ENCODE peak calls at places on chromosomes 6 and 20, in four cellular contexts. Y is foreskin fibroblast, D is fibroblast of the conjunctiva, T is progenitor cell of endocrine pancreas. R is an unnamed sample.
A peak's percentile ranks its signal among the peaks of the same experiment; 100 is the strongest.

GRCh38 chr20:62069741-62070216 is 4.1 kb upstream of the TAF4 start:
- DNase-seq in Y (peak; percentile 69), D (no peak), T (no peak), R (no peak)

GRCh38 chr6:165729307-165729936 is 66.4 kb upstream of the PDE10A start:
- DNase-seq in Y (no peak), D (no peak), T (no peak), R (no peak)

GRCh38 chr20:57459278-57459677 is 65.7 kb downstream of the CTCFL start:
- DNase-seq in Y (no peak), D (no peak), T (no peak), R (no peak)

GRCh38 chr6:137589067-137589848 is 95.1 kb upstream of the OLIG3 start:
- DNase-seq in Y (peak; percentile 2), D (peak; percentile 18), T (no peak), R (no peak)

GRCh38 chr20:6705106-6705766 is 62.2 kb upstream of the BMP2 start:
- DNase-seq in Y (no peak), D (no peak), T (no peak), R (no peak)

GRCh38 chr20:6819599-6819998 is 52.1 kb downstream of the BMP2 start:
- DNase-seq in Y (no peak), D (no peak), T (no peak), R (no peak)

GRCh38 chr6:40774932-40775331 is 187.8 kb upstream of the LRFN2 start:
- DNase-seq in Y (no peak), D (no peak), T (no peak), R (no peak)

GRCh38 chr6:34181903-34182302 is 36.0 kb upstream of the GRM4 start:
- DNase-seq in Y (no peak), D (no peak), T (no peak), R (no peak)

GRCh38 chr20:57693002-57693582 is 16.7 kb downstream of the PMEPA1 start:
- DNase-seq in Y (no peak), D (no peak), T (peak; percentile 29), R (no peak)

GRCh38 chr6:112682088-112682487 is 335.0 kb downstream of the RFPL4B start:
- DNase-seq in Y (no peak), D (no peak), T (no peak), R (no peak)

GRCh38 chr6:7594579-7595125 is 4.7 kb downstream of the SNRNP48 start:
- DNase-seq in Y (no peak), D (no peak), T (no peak), R (no peak)

GRCh38 chr20:31813611-31814010 is 5.5 kb upstream of the MYLK2 start:
- DNase-seq in Y (no peak), D (no peak), T (no peak), R (no peak)

GRCh38 chr20:15297059-15297875 is 959.9 kb upstream of the FLRT3 start:
- DNase-seq in Y (no peak), D (no peak), T (no peak), R (no peak)

GRCh38 chr6:64890609-64891008 is 816.4 kb downstream of the EYS start:
- DNase-seq in Y (no peak), D (peak; percentile 10), T (no peak), R (no peak)

GRCh38 chr20:11982289-11982957 is 64.7 kb downstream of the BTBD3 start:
- DNase-seq in Y (no peak), D (no peak), T (no peak), R (no peak)

GRCh38 chr6:13614126-13614925 is 809 bp upstream of the NOL7 start:
- DNase-seq in Y (peak; percentile 30), D (no peak), T (peak; percentile 35), R (no peak)

GRCh38 chr6:134826889-134827737 is 122.8 kb downstream of the ALDH8A1 start:
- DNase-seq in Y (peak; percentile 78), D (peak; percentile 90), T (no peak), R (peak; percentile 99)

GRCh38 chr6:26268659-26269402 is 96.2 kb upstream of the BTN3A2 start:
- DNase-seq in Y (no peak), D (no peak), T (peak; percentile 44), R (no peak)

GRCh38 chr6:36387440-36388303 is at the start of gene ETV7:
- DNase-seq in Y (no peak), D (no peak), T (no peak), R (no peak)

GRCh38 chr6:164455835-164456234 is 853.6 kb downstream of the C6orf118 start:
- DNase-seq in Y (no peak), D (no peak), T (no peak), R (no peak)

GRCh38 chr20:62141397-62142251 is 1.6 kb downstream of the PSMA7 start:
- DNase-seq in Y (peak; percentile 50), D (no peak), T (no peak), R (no peak)

GRCh38 chr6:155693573-155694428 is 238.2 kb upstream of the NOX3 start:
- DNase-seq in Y (no peak), D (no peak), T (no peak), R (no peak)

GRCh38 chr6:44733868-44734267 is 346.4 kb downstream of the CDC5L start:
- DNase-seq in Y (no peak), D (no peak), T (no peak), R (no peak)

GRCh38 chr6:38973178-38974057 is 75.2 kb upstream of the GLP1R start:
- DNase-seq in Y (peak; percentile 35), D (peak; percentile 54), T (no peak), R (peak; percentile 22)

GRCh38 chr6:11093065-11093590 is 506 bp upstream of the SMIM13 start:
- DNase-seq in Y (no peak), D (peak; percentile 16), T (no peak), R (peak; percentile 2)

GRCh38 chr20:36744764-36745191 is 1.1 kb downstream of the NDRG3 start:
- DNase-seq in Y (peak; percentile 23), D (peak; percentile 23), T (no peak), R (no peak)

GRCh38 chr6:163585932-163586437 is 171.5 kb downstream of the QKI start:
- DNase-seq in Y (peak; percentile 90), D (peak; percentile 91), T (no peak), R (peak; percentile 39)

GRCh38 chr6:98944598-98945011 is 3.1 kb downstream of the FBXL4 start:
- DNase-seq in Y (no peak), D (no peak), T (no peak), R (no peak)

GRCh38 chr20:8353512-8353911 is 221.4 kb downstream of the PLCB1 start:
- DNase-seq in Y (no peak), D (no peak), T (no peak), R (no peak)

GRCh38 chr20:17609978-17610377 is 40.1 kb downstream of the DSTN start:
- DNase-seq in Y (no peak), D (no peak), T (no peak), R (no peak)

GRCh38 chr20:37992802-37993538 is 40.3 kb downstream of the TTI1 start:
- DNase-seq in Y (peak; percentile 81), D (peak; percentile 81), T (no peak), R (peak; percentile 90)

R was measured in AG09319.